ENCODE peak calls at places on chromosomes 16 and 17, in five cellular contexts. W is transverse colon, X is stomach, Y is sigmoid colon, E is HepG2. S is an unnamed sample.

GRCh38 chr17:64001763-64002529 is 3.8 kb downstream of the PRR29 start:
- DNase-seq in Y (peak), E (no peak), W (no peak), X (no peak), S (no peak)

GRCh38 chr17:76500074-76500744 is 1.0 kb downstream of the RHBDF2 start:
- DNase-seq in E (no peak), W (peak), Y (no peak), X (no peak), S (no peak)

GRCh38 chr17:29927546-29927945 is 2.5 kb downstream of the SSH2 start:
- DNase-seq in X (no peak), Y (no peak), W (no peak), E (no peak), S (no peak)

GRCh38 chr16:4404967-4405696 is 11.3 kb downstream of the CORO7 start:
- DNase-seq in W (no peak), Y (peak), X (no peak), E (no peak), S (no peak)

GRCh38 chr17:17641621-17642409 is 39.4 kb upstream of the RAI1 start:
- DNase-seq in X (peak), E (peak), W (peak), Y (peak), S (peak)

GRCh38 chr17:76544123-76544915 is 4.5 kb downstream of the PRCD start:
- DNase-seq in E (no peak), X (no peak), W (no peak), Y (no peak), S (no peak)

GRCh38 chr16:81421536-81421935 is 23.1 kb upstream of the CMIP start:
- DNase-seq in Y (no peak), E (no peak), X (no peak), W (no peak), S (no peak)

GRCh38 chr16:56513972-56514371 is 5.9 kb downstream of the BBS2 start:
- DNase-seq in E (peak), W (peak), Y (no peak), X (peak), S (no peak)

GRCh38 chr17:31736855-31737625 is 122.0 kb downstream of the COPRS start:
- DNase-seq in X (no peak), Y (peak), W (no peak), E (no peak), S (no peak)

GRCh38 chr17:79365836-79366831 is 244.7 kb downstream of the RBFOX3 start:
- DNase-seq in E (no peak), X (no peak), W (no peak), Y (no peak), S (no peak)

GRCh38 chr17:28524476-28525415 is 18.6 kb downstream of the FOXN1 start:
- DNase-seq in E (peak), X (peak), W (peak), Y (no peak), S (no peak)

DNA sequence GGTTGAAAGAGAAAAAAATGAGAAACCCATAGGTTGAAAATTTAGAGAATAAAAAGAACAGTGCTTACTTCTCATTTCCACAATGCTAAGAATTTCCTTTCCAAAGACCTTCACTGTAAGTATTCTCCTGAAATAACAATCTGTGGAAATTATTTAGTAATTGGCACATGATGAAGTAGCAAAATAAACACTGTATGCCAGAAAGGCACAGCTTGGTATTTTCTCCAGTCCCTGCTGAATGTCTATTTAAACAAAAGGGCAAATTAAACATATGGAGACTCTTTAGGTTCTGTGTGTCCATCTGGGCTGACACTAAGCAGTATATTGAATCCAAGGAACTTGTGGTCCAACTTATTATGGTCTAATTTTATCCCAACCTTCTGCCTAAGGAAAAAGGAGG is 46.1 kb downstream of the CHCT1 start:
- DNase-seq in X (no peak), W (no peak), Y (no peak), E (no peak), S (no peak)
- TF ChIP-seq POLR2AphosphoS5 in X (no peak), W (no peak), Y (no peak), E (no peak), S (no peak)

GRCh38 chr17:75318211-75318610 is 29.0 kb upstream of the SLC25A19 start:
- DNase-seq in X (peak), E (no peak), Y (no peak), W (no peak), S (no peak)
- H3K27ac ChIP-seq in X (peak), E (no peak), Y (peak), W (peak), S (no peak)

GRCh38 chr16:2475413-2476344 is 752 bp downstream of the TBC1D24 start:
- DNase-seq in Y (no peak), W (peak), X (peak), E (no peak), S (no peak)

GRCh38 chr16:2473425-2473926 is 1.5 kb upstream of the TBC1D24 start:
- DNase-seq in E (no peak), Y (no peak), X (no peak), W (no peak), S (no peak)

GRCh38 chr16:2473999-2474876 is 689 bp upstream of the TBC1D24 start:
- DNase-seq in W (peak), X (peak), E (no peak), Y (no peak), S (no peak)

GRCh38 chr16:2476345-2476720 is 1.4 kb downstream of the TBC1D24 start:
- DNase-seq in W (no peak), X (no peak), Y (no peak), E (no peak), S (no peak)

DNA sequence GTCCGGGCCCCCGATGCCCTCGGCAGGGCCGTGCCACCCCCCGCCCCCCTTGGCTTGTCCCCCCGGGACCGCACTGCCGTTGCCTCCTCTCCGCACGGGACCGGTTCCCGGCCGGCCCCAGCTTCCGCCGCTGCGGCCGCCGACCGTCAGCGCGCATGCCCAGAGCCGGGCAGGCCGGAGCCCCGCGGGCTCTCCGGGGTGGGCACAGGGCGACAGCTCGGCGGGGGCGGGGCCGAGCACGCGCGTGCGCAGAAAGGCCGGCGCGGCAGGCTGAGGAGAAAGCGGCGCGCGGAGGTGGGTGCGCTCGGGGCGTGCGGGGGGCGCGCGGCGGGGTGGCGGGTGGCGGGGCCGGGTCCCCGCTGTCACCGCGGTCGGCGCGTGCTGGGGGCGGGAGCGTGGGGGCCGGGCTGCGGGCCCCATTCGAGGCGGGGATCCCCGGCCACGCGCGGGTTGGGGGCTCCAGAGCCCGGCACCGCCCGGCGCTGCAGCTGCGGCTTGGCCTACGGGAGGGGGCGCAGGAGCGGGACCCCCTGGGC is at the start of gene TBC1D24:
- DNase-seq in X (peak), E (peak), Y (peak), W (peak), S (no peak)
- TF ChIP-seq POLR2AphosphoS5 in X (peak), E (no peak), Y (peak), W (peak), S (no peak)

DNA sequence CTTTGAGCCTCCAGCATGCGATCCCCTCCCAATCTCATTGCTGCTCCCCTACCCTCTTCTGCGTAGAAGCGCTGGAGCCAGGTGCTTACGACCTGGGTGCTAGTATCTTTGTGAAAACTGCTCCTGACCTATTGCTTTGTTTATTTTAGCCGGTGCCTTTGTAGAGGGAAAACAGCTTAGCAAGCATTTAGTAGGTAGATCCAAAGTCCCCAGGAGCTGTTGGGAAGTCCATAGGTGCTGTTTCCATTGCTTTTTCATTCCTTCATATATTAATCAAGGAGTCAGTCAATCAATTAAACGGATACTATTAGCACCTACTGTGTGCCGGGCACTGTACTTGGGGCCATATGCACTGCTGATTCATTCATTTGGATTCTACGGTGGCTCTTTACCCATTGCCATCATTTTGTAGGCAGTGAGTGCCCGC is 497.6 kb downstream of the WWOX start:
- DNase-seq in E (peak), W (no peak), X (no peak), Y (no peak), S (no peak)
- H3K27ac ChIP-seq in E (peak), W (no peak), X (no peak), Y (no peak), S (no peak)

GRCh38 chr16:20320592-20320991 is 6.7 kb downstream of the GP2 start:
- DNase-seq in W (no peak), X (no peak), E (no peak), Y (no peak), S (no peak)

GRCh38 chr16:20321671-20322070 is 5.6 kb downstream of the GP2 start:
- DNase-seq in W (no peak), Y (no peak), E (no peak), X (no peak), S (no peak)

GRCh38 chr16:20318437-20318836 is 8.9 kb downstream of the GP2 start:
- DNase-seq in X (no peak), Y (no peak), W (no peak), E (no peak), S (no peak)

GRCh38 chr16:20319406-20319805 is 7.9 kb downstream of the GP2 start:
- DNase-seq in W (no peak), E (no peak), Y (no peak), X (no peak), S (no peak)

GRCh38 chr16:20320178-20320577 is 7.1 kb downstream of the GP2 start:
- DNase-seq in E (no peak), Y (no peak), X (no peak), W (no peak), S (no peak)
- TF ChIP-seq POLR2AphosphoS5 in E (no peak), Y (no peak), X (no peak), W (no peak), S (no peak)

GRCh38 chr16:58411736-58412614 is 19.7 kb downstream of the GINS3 start:
- DNase-seq in E (no peak), W (no peak), X (no peak), Y (no peak), S (no peak)

GRCh38 chr16:58411336-58411735 is 19.1 kb downstream of the GINS3 start:
- DNase-seq in X (no peak), W (no peak), Y (no peak), E (no peak), S (no peak)

GRCh38 chr16:58413359-58413758 is 21.1 kb downstream of the GINS3 start:
- DNase-seq in W (no peak), X (no peak), Y (no peak), E (no peak), S (no peak)

GRCh38 chr16:58414938-58415451 is 22.7 kb downstream of the GINS3 start:
- DNase-seq in E (no peak), Y (no peak), X (no peak), W (no peak), S (no peak)

GRCh38 chr16:58409316-58409973 is 17.2 kb downstream of the GINS3 start:
- DNase-seq in X (peak), W (no peak), Y (peak), E (no peak), S (no peak)
- H3K27ac ChIP-seq in X (peak), W (no peak), Y (no peak), E (no peak), S (no peak)

GRCh38 chr16:23508589-23509440 is 1.5 kb downstream of the GGA2 start:
- DNase-seq in Y (no peak), E (no peak), X (no peak), W (peak), S (no peak)
- TF ChIP-seq POLR2AphosphoS5 in Y (no peak), E (peak), X (no peak), W (no peak), S (no peak)

DNA sequence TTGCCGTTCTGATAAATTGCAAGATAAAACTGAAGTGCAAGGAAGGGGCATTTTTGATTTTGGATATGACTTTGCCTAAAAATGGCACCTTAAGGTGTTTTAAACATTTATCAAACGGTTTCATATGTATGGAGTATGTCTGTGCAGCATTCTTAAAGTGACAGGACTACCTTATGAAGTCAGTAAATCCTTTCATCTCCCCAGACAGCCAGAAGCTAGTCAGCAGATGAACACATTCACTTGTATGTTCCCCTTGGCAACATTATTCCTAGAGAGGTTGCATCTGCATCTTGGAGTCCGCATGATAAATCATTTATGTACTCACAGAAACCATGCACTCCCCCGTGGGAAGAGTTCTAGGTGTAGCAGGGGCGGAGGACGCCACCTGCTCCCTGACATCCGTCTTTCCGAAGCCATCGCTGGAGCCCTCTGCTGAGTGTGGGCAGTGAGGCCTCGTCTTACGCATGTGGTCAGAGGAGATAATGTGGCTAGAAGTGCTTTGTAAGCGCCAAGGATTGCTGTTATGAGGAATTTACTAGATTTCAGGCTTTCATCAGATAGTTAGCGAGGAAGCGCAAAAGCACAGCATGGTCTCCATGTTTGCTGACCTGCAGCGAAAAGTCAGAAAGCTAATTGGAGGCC is 144.5 kb downstream of the RPTOR start:
- DNase-seq in W (no peak), X (no peak), E (no peak), Y (no peak), S (no peak)
- H3K27ac ChIP-seq in W (no peak), X (no peak), E (no peak), Y (no peak), S (no peak)

DNA sequence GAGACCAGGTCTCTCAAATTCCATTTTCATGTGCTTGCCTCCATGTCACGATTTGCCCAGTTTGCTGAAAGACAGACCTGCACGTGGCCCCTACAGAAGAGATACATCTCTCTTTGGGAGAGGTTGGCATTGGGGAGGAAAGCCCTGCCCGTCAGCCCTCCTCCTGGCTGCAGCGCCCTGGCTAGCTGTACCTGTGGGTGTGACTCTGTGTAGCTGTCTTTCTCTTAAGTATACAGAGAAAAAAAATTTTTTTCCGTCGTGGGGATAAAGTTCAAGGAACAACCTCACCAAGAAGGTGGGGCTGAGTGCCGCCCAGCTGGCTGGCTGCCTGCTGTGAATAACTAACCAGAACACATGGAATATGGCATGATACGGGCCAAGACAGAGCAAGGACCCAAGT is 26.5 kb downstream of the TMEM98 start:
- DNase-seq in X (peak), E (peak), W (peak), Y (no peak), S (no peak)
- TF ChIP-seq POLR2AphosphoS5 in X (peak), E (no peak), W (peak), Y (no peak), S (no peak)